ENCODE peak calls at places on chromosome 21, in six cellular contexts. X is endothelial cell, F is nephron progenitor cell, Z is right atrium auricular region, D is fibroblast of pulmonary artery, Y is coronary artery. Q is an unnamed sample.

GRCh38 chr21:24716306-24716918 is 890.9 kb downstream of the MRPL39 start:
- DNase-seq in F (peak), Y (no peak), D (no peak), Z (no peak), X (no peak), Q (no peak)

GRCh38 chr21:40809673-40810072 is 37.3 kb downstream of the DSCAM start:
- DNase-seq in X (no peak), Y (no peak), D (no peak), Z (no peak), F (no peak), Q (no peak)

GRCh38 chr21:44058652-44058964 is 46.5 kb downstream of the TRAPPC10 start:
- DNase-seq in Y (peak), D (no peak), Z (no peak), F (no peak), X (no peak), Q (no peak)

GRCh38 chr21:17794631-17795030 is 24.5 kb downstream of the C21orf91 start:
- DNase-seq in F (no peak), D (no peak), X (no peak), Y (no peak), Z (no peak), Q (no peak)

GRCh38 chr21:36513430-36513829 is 33.5 kb upstream of the CLDN14 start:
- DNase-seq in Y (no peak), D (no peak), Z (no peak), X (no peak), F (no peak), Q (no peak)

GRCh38 chr21:37166733-37167132 is 93.7 kb downstream of the TTC3 start:
- DNase-seq in F (no peak), Y (no peak), D (peak), Z (no peak), X (no peak), Q (no peak)

GRCh38 chr21:33640697-33641338 is 723 bp downstream of the CRYZL1 start:
- DNase-seq in D (peak), X (no peak), F (no peak), Z (no peak), Y (no peak), Q (no peak)

GRCh38 chr21:40752125-40752524 is 94.8 kb downstream of the DSCAM start:
- DNase-seq in X (no peak), Z (no peak), Y (no peak), F (peak), D (no peak), Q (no peak)

GRCh38 chr21:42124826-42125570 is 53.9 kb downstream of the UMODL1 start:
- DNase-seq in D (no peak), F (no peak), Z (no peak), X (no peak), Y (no peak), Q (no peak)

GRCh38 chr21:16624468-16625102 is 888.3 kb upstream of the CXADR start:
- DNase-seq in Z (no peak), D (no peak), X (no peak), F (peak), Y (no peak), Q (no peak)

GRCh38 chr21:42534901-42535378 is 21.3 kb downstream of the SLC37A1 start:
- DNase-seq in F (no peak), X (no peak), D (no peak), Y (peak), Z (no peak), Q (no peak)

GRCh38 chr21:42660118-42660470 is 6.7 kb downstream of the PDE9A start:
- DNase-seq in X (no peak), Z (no peak), D (no peak), F (no peak), Y (no peak), Q (no peak)

GRCh38 chr21:34351786-34352241 is 12.0 kb upstream of the KCNE2 start:
- DNase-seq in F (peak), X (peak), Z (no peak), Y (peak), D (peak), Q (no peak)

GRCh38 chr21:30831194-30831765 is 1.7 kb upstream of the KRTAP7-1 start:
- DNase-seq in Z (no peak), F (peak), Y (no peak), X (peak), D (peak), Q (no peak)

GRCh38 chr21:16536661-16537359 is 807.0 kb downstream of the USP25 start:
- DNase-seq in Y (no peak), X (no peak), D (peak), F (no peak), Z (no peak), Q (no peak)

GRCh38 chr21:21210552-21210951 is 212.3 kb downstream of the NCAM2 start:
- DNase-seq in Z (no peak), Y (no peak), D (no peak), F (no peak), X (no peak), Q (no peak)

GRCh38 chr21:32455548-32455947 is 43.0 kb downstream of the EVA1C start:
- DNase-seq in X (no peak), Z (no peak), Y (no peak), F (no peak), D (no peak), Q (no peak)

GRCh38 chr21:41884501-41885030 is 5.4 kb upstream of the PRDM15 start:
- DNase-seq in Z (no peak), D (no peak), F (no peak), X (no peak), Y (no peak), Q (no peak)

GRCh38 chr21:42337830-42338729 is 12.7 kb downstream of the TFF2 start:
- DNase-seq in D (peak), X (peak), F (peak), Z (peak), Y (peak), Q (peak)

GRCh38 chr21:16794944-16795343 is 717.9 kb upstream of the CXADR start:
- DNase-seq in D (peak), Y (no peak), Z (peak), X (no peak), F (no peak), Q (no peak)

GRCh38 chr21:17921579-17922530 is 102.7 kb upstream of the C21orf91 start:
- DNase-seq in X (no peak), Y (no peak), Z (no peak), D (peak), F (no peak), Q (no peak)

GRCh38 chr21:25881524-25882376 is 147.0 kb downstream of the GABPA start:
- DNase-seq in Z (peak), X (peak), F (peak), Y (no peak), D (peak), Q (no peak)

GRCh38 chr21:35211767-35212166 is 162.7 kb upstream of the RUNX1 start:
- DNase-seq in X (no peak), Z (no peak), D (no peak), Y (no peak), F (no peak), Q (no peak)

GRCh38 chr21:19065164-19065563 is 661.6 kb upstream of the TMPRSS15 start:
- DNase-seq in X (no peak), D (no peak), F (no peak), Y (no peak), Z (no peak), Q (no peak)

GRCh38 chr21:36321325-36322082 is 1.5 kb downstream of the MORC3 start:
- DNase-seq in D (peak), X (peak), F (peak), Z (peak), Y (no peak), Q (no peak)

GRCh38 chr21:34320006-34320405 is 43.8 kb upstream of the KCNE2 start:
- DNase-seq in F (no peak), D (no peak), X (no peak), Y (no peak), Z (no peak), Q (no peak)

GRCh38 chr21:17118638-17119384 is 394.0 kb upstream of the CXADR start:
- DNase-seq in Z (peak), D (peak), Y (no peak), F (no peak), X (no peak), Q (no peak)

GRCh38 chr21:27564684-27565280 is 597.9 kb upstream of the ADAMTS5 start:
- DNase-seq in X (peak), Y (no peak), F (peak), Z (no peak), D (peak), Q (no peak)

GRCh38 chr21:34243562-34243961 is 120.2 kb upstream of the KCNE2 start:
- DNase-seq in X (peak), Z (no peak), D (peak), Y (no peak), F (peak), Q (no peak)

GRCh38 chr21:34196996-34197395 is 123.6 kb downstream of the MRPS6 start:
- DNase-seq in D (no peak), X (no peak), F (no peak), Y (no peak), Z (no peak), Q (no peak)

GRCh38 chr21:42214081-42214750 is 4.7 kb upstream of the ABCG1 start:
- DNase-seq in D (no peak), X (no peak), F (no peak), Z (no peak), Y (peak), Q (no peak)

GRCh38 chr21:36709030-36709867 is 10.3 kb downstream of the SIM2 start:
- DNase-seq in Y (peak), Z (no peak), F (no peak), X (no peak), D (no peak), Q (peak)

GRCh38 chr21:46551636-46552241 is 53.1 kb downstream of the S100B start:
- DNase-seq in F (no peak), Z (peak), Y (peak), D (no peak), X (no peak), Q (no peak)

GRCh38 chr21:38830667-38831525 is 25.2 kb downstream of the ETS2 start:
- DNase-seq in D (no peak), Y (no peak), Z (no peak), X (no peak), F (no peak), Q (peak)

GRCh38 chr21:38831526-38832467 is 26.1 kb downstream of the ETS2 start:
- DNase-seq in D (peak), F (no peak), Y (peak), X (no peak), Z (peak), Q (peak)

GRCh38 chr21:38834725-38835124 is 29.0 kb downstream of the ETS2 start:
- DNase-seq in Y (peak), Z (no peak), D (no peak), F (no peak), X (no peak), Q (no peak)

GRCh38 chr21:38832664-38833063 is 26.9 kb downstream of the ETS2 start:
- DNase-seq in Y (no peak), X (no peak), D (no peak), F (no peak), Z (no peak), Q (peak)

DNA sequence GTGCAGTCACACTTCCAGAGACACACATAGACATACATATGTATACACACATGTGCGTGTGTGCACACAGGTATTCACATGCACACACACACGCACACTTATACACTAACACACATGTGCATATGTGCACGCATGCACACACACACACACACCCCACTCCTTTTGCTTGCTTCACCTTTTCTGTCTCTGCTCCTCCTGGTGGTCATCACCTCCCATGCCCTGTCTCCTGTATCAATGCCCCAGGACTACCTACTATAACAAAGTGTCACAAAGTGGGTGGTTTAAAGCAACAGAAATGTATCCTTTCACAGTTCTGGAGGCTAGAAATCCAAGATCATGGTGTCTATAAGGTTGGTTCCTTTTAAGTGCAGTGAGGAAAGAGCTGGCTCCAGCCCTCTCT is 27.4 kb downstream of the ETS2 start:
- DNase-seq in D (no peak), Z (no peak), Y (no peak), F (no peak), X (no peak), Q (peak)
- TF ChIP-seq CTCF in D (peak), Z (no peak), Y (no peak), F (no peak), X (no peak), Q (no peak)

GRCh38 chr21:15066231-15066577 is 1.4 kb upstream of the NRIP1 start:
- DNase-seq in F (no peak), X (no peak), Z (no peak), D (no peak), Y (no peak), Q (no peak)

GRCh38 chr21:15076730-15077129 is 11.9 kb upstream of the NRIP1 start:
- DNase-seq in F (no peak), Z (no peak), Y (no peak), X (no peak), D (no peak), Q (no peak)

GRCh38 chr21:15065381-15066230 is 806 bp upstream of the NRIP1 start:
- DNase-seq in F (peak), Y (peak), Z (peak), D (peak), X (peak), Q (peak)

DNA sequence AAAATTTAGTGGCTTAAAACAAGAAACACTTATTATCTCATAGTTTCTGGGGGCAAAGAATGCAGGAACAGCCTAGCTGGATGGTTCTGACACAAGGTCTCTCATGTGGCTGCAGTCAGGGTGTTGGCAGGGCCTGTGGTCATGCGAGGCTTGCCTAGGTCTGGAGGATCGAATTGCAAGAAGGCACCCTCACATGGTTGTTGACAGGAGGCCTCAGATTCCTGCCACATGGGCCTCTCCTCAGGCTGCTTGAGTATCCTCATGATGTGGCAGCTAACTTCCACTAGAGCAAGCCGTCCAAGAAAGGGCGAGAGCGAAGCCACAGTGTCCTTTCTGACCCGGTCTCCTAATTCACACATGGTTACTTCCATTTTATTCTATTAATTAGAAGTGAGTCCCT is 6.2 kb upstream of the NRIP1 start:
- DNase-seq in X (no peak), Y (no peak), F (no peak), D (no peak), Z (no peak), Q (no peak)
- TF ChIP-seq CTCF in X (no peak), Y (no peak), F (no peak), D (no peak), Z (no peak), Q (no peak)

GRCh38 chr21:15330872-15331271 is 266.1 kb upstream of the NRIP1 start:
- DNase-seq in F (no peak), D (no peak), Y (no peak), X (no peak), Z (no peak), Q (no peak)

GRCh38 chr21:15324542-15324941 is 259.7 kb upstream of the NRIP1 start:
- DNase-seq in X (no peak), F (no peak), Z (no peak), Y (no peak), D (no peak), Q (no peak)

GRCh38 chr21:15327637-15328265 is 263.0 kb upstream of the NRIP1 start:
- DNase-seq in Y (no peak), Z (no peak), D (no peak), X (no peak), F (no peak), Q (no peak)

DNA sequence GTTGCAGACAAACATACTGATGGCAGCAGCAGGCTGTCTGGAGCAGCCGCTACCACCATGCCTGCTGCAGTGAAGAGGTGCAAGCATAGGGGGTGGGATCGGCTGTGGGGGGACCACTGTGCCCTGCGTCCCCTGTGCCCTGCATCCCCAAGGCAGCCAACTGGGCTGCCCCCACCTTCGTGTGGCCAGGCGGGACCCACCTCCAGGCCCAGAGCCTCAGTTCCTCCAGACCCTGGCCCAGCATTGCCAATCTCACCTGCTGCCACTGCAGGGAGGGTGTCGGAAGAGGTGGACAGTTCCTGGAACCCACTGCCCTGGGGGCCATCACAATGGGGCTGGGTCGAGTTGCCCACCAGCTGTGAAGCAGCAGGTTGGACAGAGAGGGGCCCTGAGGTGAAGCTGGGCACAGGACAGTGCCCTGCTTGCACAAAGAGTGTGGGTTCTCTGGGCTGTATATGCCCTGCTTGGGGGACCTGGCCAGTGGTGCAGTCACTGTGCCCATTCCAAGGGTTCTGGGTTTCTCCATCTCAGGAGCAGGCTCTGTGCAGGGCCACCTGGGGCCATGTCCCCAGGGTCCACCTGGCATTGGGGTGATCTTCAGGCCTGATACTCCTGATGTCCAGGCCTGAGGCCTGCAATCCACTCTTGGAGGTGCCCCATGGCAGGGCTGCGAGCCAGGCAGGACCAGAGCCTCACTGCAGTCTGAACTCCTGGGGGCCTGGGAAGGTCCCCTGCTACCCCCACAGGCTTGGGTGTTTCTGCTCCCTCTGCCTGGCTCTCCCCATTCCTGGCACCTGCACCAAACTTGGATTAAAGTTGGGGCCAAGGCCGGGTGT is 261.4 kb upstream of the NRIP1 start:
- DNase-seq in D (no peak), Z (no peak), F (no peak), X (no peak), Y (no peak), Q (no peak)
- TF ChIP-seq CTCF in D (no peak), Z (no peak), F (no peak), X (no peak), Y (no peak), Q (no peak)

DNA sequence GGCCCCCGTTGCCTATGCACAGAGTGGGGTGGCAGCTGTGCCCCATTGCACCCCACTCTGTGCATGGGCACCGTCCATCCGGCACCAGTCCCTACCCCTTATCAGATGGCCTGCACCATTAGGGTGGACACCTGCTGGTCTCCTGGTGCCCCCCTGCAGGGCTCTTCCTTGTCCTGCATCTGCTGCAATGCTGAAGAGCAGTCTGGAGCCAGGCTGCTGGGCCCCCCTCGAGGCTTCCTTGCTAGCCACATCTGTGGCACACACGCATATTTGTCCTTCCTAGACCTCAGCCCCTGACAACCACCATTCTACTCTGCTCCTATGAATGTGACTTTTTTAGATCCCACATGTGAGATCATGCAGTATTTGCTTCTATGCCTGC is 56.4 kb downstream of the COL18A1 start:
- DNase-seq in Z (no peak), F (no peak), Y (no peak), X (no peak), D (no peak), Q (no peak)
- TF ChIP-seq CTCF in Z (no peak), F (no peak), Y (no peak), X (no peak), D (no peak), Q (no peak)

GRCh38 chr21:29025328-29025713 is 853 bp downstream of the USP16 start:
- DNase-seq in X (no peak), Z (no peak), F (no peak), Y (no peak), D (peak), Q (no peak)
- TF ChIP-seq CTCF in X (no peak), Z (no peak), F (no peak), Y (no peak), D (no peak), Q (no peak)

GRCh38 chr21:38170705-38171682 is 85.8 kb upstream of the KCNJ15 start:
- DNase-seq in Z (no peak), X (no peak), F (no peak), Y (no peak), D (peak), Q (no peak)

GRCh38 chr21:38171723-38172344 is 85.0 kb upstream of the KCNJ15 start:
- DNase-seq in Z (no peak), X (peak), F (peak), D (peak), Y (no peak), Q (no peak)

GRCh38 chr21:38166214-38166547 is 90.6 kb upstream of the KCNJ15 start:
- DNase-seq in Z (no peak), D (no peak), X (no peak), F (no peak), Y (no peak), Q (no peak)

GRCh38 chr21:38167345-38167744 is 89.4 kb upstream of the KCNJ15 start:
- DNase-seq in X (no peak), Z (no peak), Y (no peak), F (no peak), D (no peak), Q (no peak)

GRCh38 chr21:38170283-38170682 is 86.5 kb upstream of the KCNJ15 start:
- DNase-seq in D (peak), Y (no peak), Z (no peak), X (peak), F (peak), Q (no peak)
- TF ChIP-seq CTCF in D (peak), Y (no peak), Z (no peak), X (peak), F (peak), Q (peak)

GRCh38 chr21:22575165-22575584 is 1577.0 kb downstream of the NCAM2 start:
- DNase-seq in F (peak), X (peak), Y (no peak), Z (no peak), D (peak), Q (no peak)
- TF ChIP-seq CTCF in F (peak), X (peak), Y (no peak), Z (no peak), D (peak), Q (peak)